ENCODE peak calls at places on chromosomes 4 and X, in four cellular contexts. Y is BE2C, E is non-pigmented ciliary epithelial cell, D is neural crest cell. Q is an unnamed sample.

GRCh38 chr4:56650259-56651070 is 30.6 kb downstream of the HOPX start:
- DNase-seq in E (no peak), D (no peak), Y (no peak), Q (no peak)

GRCh38 chr4:81648576-81649272 is 177.0 kb upstream of the RASGEF1B start:
- DNase-seq in D (no peak), Y (no peak), E (no peak), Q (peak; percentile 46)

GRCh38 chr4:161581262-161581661 is 582.5 kb downstream of the FSTL5 start:
- DNase-seq in Y (no peak), E (no peak), D (no peak), Q (no peak)

GRCh38 chrX:65745992-65746391 is 78.5 kb downstream of the MSN start:
- DNase-seq in Y (no peak), E (no peak), D (no peak), Q (no peak)

GRCh38 chr4:17260395-17260907 is 251.4 kb downstream of the QDPR start:
- DNase-seq in Y (no peak), D (no peak), E (no peak), Q (no peak)

GRCh38 chrX:46758956-46759644 is at the start of gene SLC9A7:
- DNase-seq in Y (peak; percentile 75), D (peak; percentile 72), E (no peak), Q (peak; percentile 13)

GRCh38 chr4:6695660-6696581 is 2.2 kb downstream of the S100P start:
- DNase-seq in D (no peak), Y (peak; percentile 53), E (no peak), Q (no peak)

GRCh38 chr4:30103455-30103854 is 616.7 kb upstream of the PCDH7 start:
- DNase-seq in E (no peak), Y (no peak), D (no peak), Q (no peak)

GRCh38 chrX:85375333-85375738 is 4.1 kb downstream of the POF1B start:
- DNase-seq in E (no peak), D (no peak), Y (peak; percentile 32), Q (no peak)

GRCh38 chr4:124132161-124132560 is 580.4 kb downstream of the ANKRD50 start:
- DNase-seq in Y (no peak), D (no peak), E (peak; percentile 22), Q (no peak)

GRCh38 chrX:136652822-136653723 is 5.1 kb downstream of the CD40LG start:
- DNase-seq in D (no peak), E (no peak), Y (no peak), Q (no peak)

GRCh38 chr4:115275615-115276014 is 162.2 kb upstream of the NDST4 start:
- DNase-seq in E (no peak), D (no peak), Y (no peak), Q (no peak)

GRCh38 chr4:120293341-120293740 is 226.7 kb upstream of the MAD2L1 start:
- DNase-seq in E (no peak), D (no peak), Y (no peak), Q (peak; percentile 97)

GRCh38 chrX:35728481-35728880 is 69.7 kb upstream of the MAGEB16 start:
- DNase-seq in E (no peak), Y (no peak), D (no peak), Q (no peak)

GRCh38 chr4:34850983-34851382 is 1393.3 kb downstream of the ARAP2 start:
- DNase-seq in Y (no peak), E (peak; percentile 18), D (no peak), Q (no peak)

GRCh38 chrX:136765957-136766356 is 14.8 kb downstream of the ARHGEF6 start:
- DNase-seq in D (no peak), E (no peak), Y (no peak), Q (no peak)

GRCh38 chrX:150664290-150664689 is 28.9 kb upstream of the MTMR1 start:
- DNase-seq in Y (no peak), E (no peak), D (no peak), Q (no peak)

GRCh38 chr4:158938462-158939044 is 164.3 kb upstream of the RAPGEF2 start:
- DNase-seq in D (no peak), Y (no peak), E (peak; percentile 13), Q (peak; percentile 41)

GRCh38 chrX:9337056-9337455 is 127.8 kb upstream of the TBL1X start:
- DNase-seq in D (no peak), Y (no peak), E (no peak), Q (no peak)